ENCODE peak calls at places on chromosomes 3 and 15, in five cellular contexts. One of them, this sample, is unnamed.

GRCh38 chr3:182524711-182525401 is 268.4 kb upstream of the ATP11B start:
- DNase-seq in small intestine: no peak
- DNase-seq in caudate nucleus: no peak
- DNase-seq in putamen: no peak
- DNase-seq in hippocampal formation: no peak
- DNase-seq in this sample: no peak

GRCh38 chr15:70566047-70566835 is 197.1 kb downstream of the UACA start:
- DNase-seq in caudate nucleus: no peak
- DNase-seq in hippocampal formation: no peak
- DNase-seq in small intestine: no peak
- DNase-seq in putamen: no peak
- DNase-seq in this sample: peak

GRCh38 chr15:83574345-83574744 is 79.6 kb upstream of the ADAMTSL3 start:
- DNase-seq in hippocampal formation: no peak
- DNase-seq in caudate nucleus: no peak
- DNase-seq in small intestine: no peak
- DNase-seq in putamen: no peak
- DNase-seq in this sample: no peak

GRCh38 chr3:165395188-165395587 is 199.0 kb upstream of the SLITRK3 start:
- DNase-seq in putamen: no peak
- DNase-seq in small intestine: no peak
- DNase-seq in hippocampal formation: no peak
- DNase-seq in caudate nucleus: no peak
- DNase-seq in this sample: no peak

GRCh38 chr3:11580645-11581044 is 63.1 kb downstream of the VGLL4 start:
- DNase-seq in caudate nucleus: no peak
- DNase-seq in small intestine: no peak
- DNase-seq in putamen: no peak
- DNase-seq in hippocampal formation: no peak
- DNase-seq in this sample: no peak

GRCh38 chr15:89400997-89401590 is 66.5 kb upstream of the POLG start:
- DNase-seq in small intestine: no peak
- DNase-seq in putamen: no peak
- DNase-seq in hippocampal formation: no peak
- DNase-seq in caudate nucleus: no peak
- DNase-seq in this sample: no peak

GRCh38 chr15:85417276-85417675 is 36.9 kb downstream of the AKAP13 start:
- DNase-seq in putamen: no peak
- DNase-seq in small intestine: no peak
- DNase-seq in hippocampal formation: no peak
- DNase-seq in caudate nucleus: no peak
- DNase-seq in this sample: no peak

GRCh38 chr3:73296258-73296635 is 234.8 kb downstream of the EBLN2 start:
- DNase-seq in putamen: no peak
- DNase-seq in hippocampal formation: no peak
- DNase-seq in small intestine: no peak
- DNase-seq in caudate nucleus: no peak
- DNase-seq in this sample: no peak

GRCh38 chr3:94004301-94004910 is 24.0 kb downstream of the STX19 start:
- DNase-seq in hippocampal formation: peak
- DNase-seq in caudate nucleus: no peak
- DNase-seq in small intestine: peak
- DNase-seq in putamen: peak
- DNase-seq in this sample: no peak

GRCh38 chr3:158809642-158810041 is 7.8 kb downstream of the MFSD1 start:
- DNase-seq in putamen: no peak
- DNase-seq in hippocampal formation: no peak
- DNase-seq in small intestine: no peak
- DNase-seq in caudate nucleus: no peak
- DNase-seq in this sample: no peak

GRCh38 chr3:123635717-123636116 is 50.9 kb upstream of the HACD2 start:
- DNase-seq in caudate nucleus: no peak
- DNase-seq in putamen: no peak
- DNase-seq in small intestine: no peak
- DNase-seq in hippocampal formation: no peak
- DNase-seq in this sample: no peak

GRCh38 chr3:40695848-40696247 is 171.1 kb downstream of the ZNF621 start:
- DNase-seq in caudate nucleus: no peak
- DNase-seq in putamen: no peak
- DNase-seq in small intestine: no peak
- DNase-seq in hippocampal formation: no peak
- DNase-seq in this sample: no peak

GRCh38 chr3:104909721-104910120 is 457.0 kb upstream of the ALCAM start:
- DNase-seq in caudate nucleus: no peak
- DNase-seq in small intestine: no peak
- DNase-seq in hippocampal formation: no peak
- DNase-seq in putamen: no peak
- DNase-seq in this sample: no peak

GRCh38 chr15:63231717-63232116 is 42.3 kb downstream of the RAB8B start:
- DNase-seq in hippocampal formation: no peak
- DNase-seq in small intestine: no peak
- DNase-seq in caudate nucleus: no peak
- DNase-seq in putamen: no peak
- DNase-seq in this sample: no peak

GRCh38 chr15:62896969-62897486 is 145.5 kb upstream of the TPM1 start:
- DNase-seq in caudate nucleus: no peak
- DNase-seq in putamen: peak
- DNase-seq in hippocampal formation: no peak
- DNase-seq in small intestine: peak
- DNase-seq in this sample: peak

GRCh38 chr3:10518506-10519150 is 13.2 kb upstream of the ATP2B2 start:
- DNase-seq in small intestine: no peak
- DNase-seq in hippocampal formation: no peak
- DNase-seq in caudate nucleus: no peak
- DNase-seq in putamen: no peak
- DNase-seq in this sample: no peak

GRCh38 chr3:129358177-129359101 is 70.0 kb downstream of the EFCAB12 start:
- DNase-seq in putamen: no peak
- DNase-seq in caudate nucleus: no peak
- DNase-seq in hippocampal formation: no peak
- DNase-seq in small intestine: no peak
- DNase-seq in this sample: no peak

This sample was measured in ureter.